ENCODE peak calls at places on chromosomes 6 and 20, in seven cellular contexts. U is NT2/D1, H is T-cell, X is substantia nigra, C is erythroblast, A is heart left ventricle, R is osteocyte. V is an unnamed sample.

GRCh38 chr6:138685257-138685656 is 88.3 kb upstream of the CCDC28A start:
- DNase-seq in U (no peak), H (no peak), X (no peak), C (no peak), A (no peak), R (no peak), V (no peak)

GRCh38 chr20:12679456-12679855 is 329.3 kb upstream of the SPTLC3 start:
- DNase-seq in U (no peak), H (no peak), X (no peak), C (no peak), A (no peak), R (no peak), V (no peak)

GRCh38 chr20:60177080-60177479 is 218.9 kb downstream of the CDH26 start:
- DNase-seq in U (no peak), H (no peak), X (no peak), C (no peak), A (no peak), R (no peak), V (no peak)

GRCh38 chr6:157757430-157758403 is 65.3 kb upstream of the SNX9 start:
- DNase-seq in U (no peak), H (no peak), X (no peak), C (no peak), A (no peak), R (no peak), V (no peak)

GRCh38 chr6:28816909-28817807 is 106.6 kb downstream of the TRIM27 start:
- DNase-seq in U (no peak), H (no peak), X (no peak), C (peak; percentile 77), A (no peak), R (no peak), V (peak; percentile 88)

GRCh38 chr20:22354647-22355046 is 229.7 kb downstream of the FOXA2 start:
- DNase-seq in U (no peak), H (no peak), X (no peak), C (no peak), A (no peak), R (no peak), V (no peak)

GRCh38 chr6:44388135-44388487 is 605 bp downstream of the CDC5L start:
- DNase-seq in U (no peak), H (no peak), X (no peak), C (peak; percentile 76), A (peak; percentile 63), R (no peak), V (no peak)

GRCh38 chr6:27375613-27376079 is 12.9 kb upstream of the ZNF391 start:
- DNase-seq in U (no peak), H (no peak), X (no peak), C (no peak), A (no peak), R (no peak), V (no peak)

GRCh38 chr6:43786664-43787329 is 16.8 kb downstream of the VEGFA start:
- DNase-seq in U (no peak), H (no peak), X (no peak), C (no peak), A (no peak), R (no peak), V (no peak)

GRCh38 chr6:1077822-1078221 is 234.1 kb upstream of the FOXQ1 start:
- DNase-seq in U (no peak), H (no peak), X (no peak), C (no peak), A (no peak), R (no peak), V (no peak)

GRCh38 chr6:30820196-30820595 is 64.1 kb upstream of the DDR1 start:
- DNase-seq in U (no peak), H (no peak), X (no peak), C (no peak), A (no peak), R (no peak), V (no peak)

GRCh38 chr6:133159269-133159795 is 81.8 kb upstream of the EYA4 start:
- DNase-seq in U (no peak), H (no peak), X (no peak), C (no peak), A (no peak), R (no peak), V (no peak)

GRCh38 chr6:1199981-1200637 is 111.8 kb upstream of the FOXQ1 start:
- DNase-seq in U (no peak), H (no peak), X (no peak), C (no peak), A (no peak), R (no peak), V (no peak)

GRCh38 chr6:106858653-106859092 is 115.9 kb downstream of the CD24 start:
- DNase-seq in U (no peak), H (no peak), X (no peak), C (peak; percentile 14), A (no peak), R (no peak), V (no peak)

GRCh38 chr20:45283529-45284065 is 23.0 kb upstream of the RBPJL start:
- DNase-seq in U (no peak), H (no peak), X (no peak), C (no peak), A (no peak), R (no peak), V (no peak)

GRCh38 chr20:19620471-19620870 is 137.6 kb upstream of the RIN2 start:
- DNase-seq in U (peak; percentile 32), H (no peak), X (no peak), C (no peak), A (no peak), R (no peak), V (no peak)

GRCh38 chr6:118735320-118735719 is 83.9 kb upstream of the CEP85L start:
- DNase-seq in U (no peak), H (no peak), X (no peak), C (no peak), A (no peak), R (no peak), V (no peak)

GRCh38 chr6:27280064-27280539 is 32.0 kb downstream of the POM121L2 start:
- DNase-seq in U (no peak), H (no peak), X (no peak), C (peak; percentile 63), A (no peak), R (no peak), V (peak; percentile 49)

GRCh38 chr6:148840256-148840655 is 93.4 kb downstream of the UST start:
- DNase-seq in U (no peak), H (no peak), X (no peak), C (no peak), A (no peak), R (no peak), V (no peak)

GRCh38 chr20:3888622-3889488 is at the start of gene PANK2:
- DNase-seq in U (peak; percentile 99), H (peak; percentile 96), X (peak; percentile 99), C (peak; percentile 98), A (peak; percentile 99), R (peak; percentile 99), V (peak; percentile 99)